ENCODE peak calls at places on chromosomes 3 and 15, in eight cellular contexts. One of them, this sample, is unnamed.
A peak's percentile ranks its signal among the peaks of the same experiment; 100 is the strongest.

GRCh38 chr3:79139395-79140060 is 628.3 kb downstream of the ROBO1 start:
- DNase-seq in anterior cingulate cortex: no peak
- DNase-seq in nucleus accumbens: no peak
- DNase-seq in right cardiac atrium: no peak
- DNase-seq in astrocyte of the spinal cord: peak; percentile 47
- DNase-seq in foreskin keratinocyte: no peak
- DNase-seq in GM10248: no peak
- DNase-seq in tibial artery: no peak
- DNase-seq in this sample: no peak

GRCh38 chr15:42079401-42079908 is 14.9 kb downstream of the PLA2G4D start:
- DNase-seq in foreskin keratinocyte: no peak
- DNase-seq in tibial artery: no peak
- DNase-seq in anterior cingulate cortex: no peak
- DNase-seq in GM10248: no peak
- DNase-seq in right cardiac atrium: no peak
- DNase-seq in astrocyte of the spinal cord: no peak
- DNase-seq in nucleus accumbens: no peak
- DNase-seq in this sample: no peak

GRCh38 chr15:66951976-66952375 is 113.4 kb upstream of the SMAD3 start:
- DNase-seq in nucleus accumbens: no peak
- DNase-seq in right cardiac atrium: no peak
- DNase-seq in astrocyte of the spinal cord: peak; percentile 22
- DNase-seq in tibial artery: no peak
- DNase-seq in GM10248: no peak
- DNase-seq in foreskin keratinocyte: no peak
- DNase-seq in anterior cingulate cortex: no peak
- DNase-seq in this sample: no peak

GRCh38 chr15:37765809-37766208 is 168.6 kb upstream of the TMCO5A start:
- DNase-seq in astrocyte of the spinal cord: peak; percentile 13
- DNase-seq in anterior cingulate cortex: no peak
- DNase-seq in right cardiac atrium: no peak
- DNase-seq in tibial artery: no peak
- DNase-seq in nucleus accumbens: no peak
- DNase-seq in GM10248: no peak
- DNase-seq in foreskin keratinocyte: no peak
- DNase-seq in this sample: no peak

GRCh38 chr3:57917611-57918010 is 90.6 kb upstream of the FLNB start:
- DNase-seq in anterior cingulate cortex: no peak
- DNase-seq in right cardiac atrium: no peak
- DNase-seq in astrocyte of the spinal cord: peak; percentile 15
- DNase-seq in tibial artery: no peak
- DNase-seq in nucleus accumbens: no peak
- DNase-seq in GM10248: no peak
- DNase-seq in foreskin keratinocyte: no peak
- DNase-seq in this sample: no peak

GRCh38 chr3:99562138-99562537 is 76.3 kb upstream of the COL8A1 start:
- DNase-seq in right cardiac atrium: no peak
- DNase-seq in foreskin keratinocyte: peak; percentile 22
- DNase-seq in anterior cingulate cortex: no peak
- DNase-seq in GM10248: no peak
- DNase-seq in astrocyte of the spinal cord: peak; percentile 57
- DNase-seq in nucleus accumbens: no peak
- DNase-seq in tibial artery: no peak
- DNase-seq in this sample: peak; percentile 13

GRCh38 chr3:38031022-38031994 is 1.9 kb upstream of the PLCD1 start:
- DNase-seq in right cardiac atrium: no peak
- DNase-seq in foreskin keratinocyte: peak; percentile 76
- DNase-seq in GM10248: no peak
- DNase-seq in nucleus accumbens: no peak
- DNase-seq in tibial artery: peak; percentile 80
- DNase-seq in anterior cingulate cortex: no peak
- DNase-seq in astrocyte of the spinal cord: peak; percentile 22
- DNase-seq in this sample: peak; percentile 38

GRCh38 chr3:181712505-181713299 is 977 bp downstream of the SOX2 start:
- DNase-seq in astrocyte of the spinal cord: peak; percentile 62
- DNase-seq in GM10248: no peak
- DNase-seq in nucleus accumbens: peak; percentile 32
- DNase-seq in foreskin keratinocyte: no peak
- DNase-seq in tibial artery: no peak
- DNase-seq in anterior cingulate cortex: no peak
- DNase-seq in right cardiac atrium: no peak
- DNase-seq in this sample: no peak

GRCh38 chr3:57803647-57804081 is 47.6 kb downstream of the SLMAP start:
- DNase-seq in astrocyte of the spinal cord: peak; percentile 92
- DNase-seq in tibial artery: peak; percentile 25
- DNase-seq in nucleus accumbens: no peak
- DNase-seq in right cardiac atrium: no peak
- DNase-seq in foreskin keratinocyte: peak; percentile 98
- DNase-seq in anterior cingulate cortex: no peak
- DNase-seq in GM10248: no peak
- DNase-seq in this sample: peak; percentile 56

GRCh38 chr3:72143322-72143721 is 358.4 kb upstream of the PROK2 start:
- DNase-seq in anterior cingulate cortex: no peak
- DNase-seq in right cardiac atrium: no peak
- DNase-seq in astrocyte of the spinal cord: peak; percentile 63
- DNase-seq in nucleus accumbens: no peak
- DNase-seq in foreskin keratinocyte: no peak
- DNase-seq in tibial artery: no peak
- DNase-seq in GM10248: no peak
- DNase-seq in this sample: no peak

GRCh38 chr3:178455264-178455663 is 81.0 kb upstream of the KCNMB2 start:
- DNase-seq in tibial artery: no peak
- DNase-seq in foreskin keratinocyte: no peak
- DNase-seq in right cardiac atrium: no peak
- DNase-seq in GM10248: no peak
- DNase-seq in anterior cingulate cortex: no peak
- DNase-seq in astrocyte of the spinal cord: peak; percentile 33
- DNase-seq in nucleus accumbens: no peak
- DNase-seq in this sample: no peak

GRCh38 chr15:74843445-74843828 is 481 bp upstream of the ULK3 start:
- DNase-seq in right cardiac atrium: no peak
- DNase-seq in nucleus accumbens: no peak
- DNase-seq in GM10248: no peak
- DNase-seq in tibial artery: no peak
- DNase-seq in foreskin keratinocyte: no peak
- DNase-seq in astrocyte of the spinal cord: no peak
- DNase-seq in anterior cingulate cortex: no peak
- DNase-seq in this sample: no peak

GRCh38 chr3:9947025-9947995 is 4.9 kb downstream of the PRRT3 start:
- DNase-seq in GM10248: no peak
- DNase-seq in anterior cingulate cortex: peak; percentile 26
- DNase-seq in astrocyte of the spinal cord: peak; percentile 71
- DNase-seq in foreskin keratinocyte: no peak
- DNase-seq in nucleus accumbens: peak; percentile 67
- DNase-seq in tibial artery: peak; percentile 73
- DNase-seq in right cardiac atrium: peak; percentile 90
- DNase-seq in this sample: peak; percentile 62

GRCh38 chr3:184602406-184603155 is 41.0 kb downstream of the EPHB3 start:
- DNase-seq in nucleus accumbens: no peak
- DNase-seq in right cardiac atrium: peak; percentile 72
- DNase-seq in astrocyte of the spinal cord: no peak
- DNase-seq in tibial artery: no peak
- DNase-seq in anterior cingulate cortex: no peak
- DNase-seq in GM10248: no peak
- DNase-seq in foreskin keratinocyte: no peak
- DNase-seq in this sample: peak; percentile 68

GRCh38 chr3:12509466-12509865 is 25.2 kb downstream of the TSEN2 start:
- DNase-seq in nucleus accumbens: no peak
- DNase-seq in GM10248: no peak
- DNase-seq in foreskin keratinocyte: no peak
- DNase-seq in anterior cingulate cortex: no peak
- DNase-seq in tibial artery: no peak
- DNase-seq in astrocyte of the spinal cord: no peak
- DNase-seq in right cardiac atrium: no peak
- DNase-seq in this sample: no peak

GRCh38 chr3:189842681-189843602 is 211.8 kb downstream of the TP63 start:
- DNase-seq in tibial artery: no peak
- DNase-seq in nucleus accumbens: no peak
- DNase-seq in GM10248: no peak
- DNase-seq in right cardiac atrium: no peak
- DNase-seq in anterior cingulate cortex: no peak
- DNase-seq in astrocyte of the spinal cord: no peak
- DNase-seq in foreskin keratinocyte: no peak
- DNase-seq in this sample: no peak

GRCh38 chr15:80861776-80862175 is 82.6 kb downstream of the CEMIP start:
- DNase-seq in anterior cingulate cortex: no peak
- DNase-seq in GM10248: no peak
- DNase-seq in right cardiac atrium: no peak
- DNase-seq in foreskin keratinocyte: no peak
- DNase-seq in astrocyte of the spinal cord: no peak
- DNase-seq in tibial artery: no peak
- DNase-seq in nucleus accumbens: no peak
- DNase-seq in this sample: no peak

GRCh38 chr15:28960979-28961378 is 75.2 kb downstream of the APBA2 start:
- DNase-seq in astrocyte of the spinal cord: peak; percentile 83
- DNase-seq in GM10248: no peak
- DNase-seq in right cardiac atrium: no peak
- DNase-seq in nucleus accumbens: no peak
- DNase-seq in foreskin keratinocyte: peak; percentile 75
- DNase-seq in tibial artery: no peak
- DNase-seq in anterior cingulate cortex: no peak
- DNase-seq in this sample: no peak

GRCh38 chr3:23629181-23629893 is 176.4 kb upstream of the UBE2E1 start:
- DNase-seq in GM10248: no peak
- DNase-seq in anterior cingulate cortex: no peak
- DNase-seq in tibial artery: no peak
- DNase-seq in nucleus accumbens: no peak
- DNase-seq in foreskin keratinocyte: peak; percentile 30
- DNase-seq in right cardiac atrium: no peak
- DNase-seq in astrocyte of the spinal cord: peak; percentile 70
- DNase-seq in this sample: no peak

GRCh38 chr3:69865920-69866679 is 126.8 kb downstream of the MITF start:
- DNase-seq in right cardiac atrium: peak; percentile 65
- DNase-seq in nucleus accumbens: no peak
- DNase-seq in GM10248: no peak
- DNase-seq in astrocyte of the spinal cord: no peak
- DNase-seq in anterior cingulate cortex: no peak
- DNase-seq in tibial artery: no peak
- DNase-seq in foreskin keratinocyte: no peak
- DNase-seq in this sample: peak; percentile 18

GRCh38 chr15:69478259-69478687 is 25.7 kb downstream of the RPLP1 start:
- DNase-seq in GM10248: peak; percentile 66
- DNase-seq in right cardiac atrium: peak; percentile 82
- DNase-seq in anterior cingulate cortex: peak; percentile 24
- DNase-seq in tibial artery: no peak
- DNase-seq in foreskin keratinocyte: no peak
- DNase-seq in astrocyte of the spinal cord: peak; percentile 56
- DNase-seq in nucleus accumbens: no peak
- DNase-seq in this sample: peak; percentile 69

GRCh38 chr3:126435456-126436315 is 40.0 kb downstream of the ZXDC start:
- DNase-seq in foreskin keratinocyte: no peak
- DNase-seq in right cardiac atrium: no peak
- DNase-seq in nucleus accumbens: no peak
- DNase-seq in anterior cingulate cortex: no peak
- DNase-seq in astrocyte of the spinal cord: no peak
- DNase-seq in GM10248: no peak
- DNase-seq in tibial artery: no peak
- DNase-seq in this sample: peak; percentile 7

GRCh38 chr3:43238801-43239200 is 47.5 kb upstream of the SNRK start:
- DNase-seq in anterior cingulate cortex: no peak
- DNase-seq in GM10248: no peak
- DNase-seq in tibial artery: no peak
- DNase-seq in right cardiac atrium: no peak
- DNase-seq in nucleus accumbens: no peak
- DNase-seq in foreskin keratinocyte: no peak
- DNase-seq in astrocyte of the spinal cord: no peak
- DNase-seq in this sample: no peak

GRCh38 chr3:45541326-45542321 is 52.9 kb upstream of the LIMD1 start:
- DNase-seq in nucleus accumbens: no peak
- DNase-seq in anterior cingulate cortex: no peak
- DNase-seq in right cardiac atrium: no peak
- DNase-seq in GM10248: no peak
- DNase-seq in tibial artery: no peak
- DNase-seq in astrocyte of the spinal cord: no peak
- DNase-seq in foreskin keratinocyte: no peak
- DNase-seq in this sample: no peak

GRCh38 chr3:32961189-32961715 is 9.8 kb downstream of the CCR4 start:
- DNase-seq in foreskin keratinocyte: no peak
- DNase-seq in anterior cingulate cortex: no peak
- DNase-seq in tibial artery: no peak
- DNase-seq in right cardiac atrium: no peak
- DNase-seq in astrocyte of the spinal cord: no peak
- DNase-seq in GM10248: no peak
- DNase-seq in nucleus accumbens: no peak
- DNase-seq in this sample: no peak

GRCh38 chr3:16793321-16793720 is 91.4 kb upstream of the PLCL2 start:
- DNase-seq in GM10248: no peak
- DNase-seq in anterior cingulate cortex: no peak
- DNase-seq in foreskin keratinocyte: no peak
- DNase-seq in nucleus accumbens: no peak
- DNase-seq in right cardiac atrium: no peak
- DNase-seq in tibial artery: no peak
- DNase-seq in astrocyte of the spinal cord: no peak
- DNase-seq in this sample: no peak

GRCh38 chr3:134829716-134830115 is 34.7 kb downstream of the EPHB1 start:
- DNase-seq in right cardiac atrium: no peak
- DNase-seq in GM10248: no peak
- DNase-seq in anterior cingulate cortex: no peak
- DNase-seq in foreskin keratinocyte: no peak
- DNase-seq in nucleus accumbens: no peak
- DNase-seq in tibial artery: no peak
- DNase-seq in astrocyte of the spinal cord: no peak
- DNase-seq in this sample: no peak

GRCh38 chr15:41018534-41018933 is 65.3 kb downstream of the CHAC1 start:
- DNase-seq in tibial artery: no peak
- DNase-seq in astrocyte of the spinal cord: peak; percentile 50
- DNase-seq in anterior cingulate cortex: no peak
- DNase-seq in foreskin keratinocyte: peak; percentile 11
- DNase-seq in GM10248: no peak
- DNase-seq in nucleus accumbens: no peak
- DNase-seq in right cardiac atrium: no peak
- DNase-seq in this sample: no peak

GRCh38 chr3:187811580-187812250 is 66.4 kb upstream of the BCL6 start:
- DNase-seq in right cardiac atrium: no peak
- DNase-seq in foreskin keratinocyte: peak; percentile 90
- DNase-seq in tibial artery: no peak
- DNase-seq in anterior cingulate cortex: no peak
- DNase-seq in astrocyte of the spinal cord: peak; percentile 34
- DNase-seq in GM10248: no peak
- DNase-seq in nucleus accumbens: no peak
- DNase-seq in this sample: no peak

GRCh38 chr3:109073116-109073515 is 44.8 kb downstream of the MORC1 start:
- DNase-seq in anterior cingulate cortex: no peak
- DNase-seq in GM10248: no peak
- DNase-seq in foreskin keratinocyte: no peak
- DNase-seq in tibial artery: no peak
- DNase-seq in right cardiac atrium: no peak
- DNase-seq in nucleus accumbens: no peak
- DNase-seq in astrocyte of the spinal cord: no peak
- DNase-seq in this sample: no peak

GRCh38 chr15:73965730-73966103 is 26.4 kb downstream of the STOML1 start:
- DNase-seq in right cardiac atrium: no peak
- DNase-seq in tibial artery: no peak
- DNase-seq in foreskin keratinocyte: peak; percentile 69
- DNase-seq in astrocyte of the spinal cord: peak; percentile 62
- DNase-seq in GM10248: peak; percentile 69
- DNase-seq in anterior cingulate cortex: no peak
- DNase-seq in nucleus accumbens: no peak
- DNase-seq in this sample: no peak

GRCh38 chr3:195110647-195111321 is 160.2 kb downstream of the XXYLT1 start:
- DNase-seq in GM10248: no peak
- DNase-seq in nucleus accumbens: no peak
- DNase-seq in foreskin keratinocyte: no peak
- DNase-seq in tibial artery: peak; percentile 47
- DNase-seq in anterior cingulate cortex: no peak
- DNase-seq in astrocyte of the spinal cord: no peak
- DNase-seq in right cardiac atrium: peak; percentile 87
- DNase-seq in this sample: no peak

GRCh38 chr3:149701206-149701976 is 43.6 kb upstream of the WWTR1 start:
- DNase-seq in astrocyte of the spinal cord: no peak
- DNase-seq in right cardiac atrium: no peak
- DNase-seq in anterior cingulate cortex: no peak
- DNase-seq in tibial artery: no peak
- DNase-seq in foreskin keratinocyte: no peak
- DNase-seq in GM10248: no peak
- DNase-seq in nucleus accumbens: no peak
- DNase-seq in this sample: no peak

GRCh38 chr15:39273805-39274411 is 307.0 kb upstream of the THBS1 start:
- DNase-seq in tibial artery: no peak
- DNase-seq in anterior cingulate cortex: no peak
- DNase-seq in foreskin keratinocyte: no peak
- DNase-seq in nucleus accumbens: no peak
- DNase-seq in GM10248: no peak
- DNase-seq in astrocyte of the spinal cord: peak; percentile 62
- DNase-seq in right cardiac atrium: no peak
- DNase-seq in this sample: no peak